ENCODE peak calls at places on chromosome 2, in seven cellular contexts. S is mesenchymal stem cell, Y is IMR-90, C is mesendoderm, M is H9, H is trophoblast cell, U is H1. B is an unnamed sample.
A peak's percentile ranks its signal among the peaks of the same experiment; 100 is the strongest.

GRCh38 chr2:96842600-96842999 is 1.2 kb downstream of the ANKRD23 start:
- DNase-seq in U (no peak), C (peak; percentile 54), S (no peak), H (peak; percentile 46), M (peak; percentile 23), Y (no peak), B (no peak)

GRCh38 chr2:196075196-196075595 is 6.6 kb upstream of the DNAH7 start:
- DNase-seq in Y (peak; percentile 38), H (no peak), S (no peak), C (no peak), U (no peak), M (no peak), B (no peak)

GRCh38 chr2:26224095-26224494 is 20.3 kb downstream of the HADHA start:
- DNase-seq in S (no peak), U (no peak), M (no peak), Y (no peak), H (no peak), C (no peak), B (no peak)

GRCh38 chr2:160156665-160157064 is 43.4 kb downstream of the ITGB6 start:
- DNase-seq in S (peak; percentile 72), H (no peak), C (no peak), M (no peak), U (no peak), Y (peak; percentile 83), B (no peak)

GRCh38 chr2:226378733-226379132 is 420.9 kb downstream of the IRS1 start:
- DNase-seq in S (peak; percentile 65), Y (peak; percentile 59), U (no peak), C (no peak), M (no peak), H (no peak), B (no peak)

GRCh38 chr2:144330951-144331651 is 188.8 kb downstream of the ZEB2 start:
- DNase-seq in C (peak; percentile 46), H (peak; percentile 38), Y (peak; percentile 18), M (no peak), U (no peak), S (peak; percentile 35), B (no peak)

GRCh38 chr2:45731146-45731545 is 79.7 kb downstream of the PRKCE start:
- DNase-seq in Y (peak; percentile 13), C (no peak), M (no peak), H (no peak), U (no peak), S (no peak), B (no peak)

GRCh38 chr2:1183300-1183699 is 230.0 kb upstream of the TPO start:
- DNase-seq in H (peak; percentile 14), M (no peak), U (no peak), Y (no peak), C (peak; percentile 26), S (no peak), B (no peak)

GRCh38 chr2:106105151-106105922 is 88.8 kb downstream of the UXS1 start:
- DNase-seq in C (no peak), U (no peak), S (no peak), M (no peak), H (no peak), Y (no peak), B (no peak)

GRCh38 chr2:69046221-69046662 is 33.3 kb downstream of the ANTXR1 start:
- DNase-seq in H (no peak), U (no peak), Y (peak; percentile 98), M (no peak), S (peak; percentile 86), C (peak; percentile 84), B (no peak)

GRCh38 chr2:55460562-55460961 is 40.9 kb upstream of the CCDC88A start:
- DNase-seq in M (no peak), Y (peak; percentile 32), C (no peak), U (no peak), S (peak; percentile 60), H (peak; percentile 19), B (no peak)

GRCh38 chr2:172672999-172673726 is 62.5 kb upstream of the RAPGEF4 start:
- DNase-seq in U (no peak), S (no peak), M (no peak), H (no peak), C (no peak), Y (no peak), B (no peak)

GRCh38 chr2:16175247-16175825 is 235.0 kb downstream of the MYCN start:
- DNase-seq in S (no peak), Y (no peak), H (no peak), C (no peak), M (no peak), U (no peak), B (no peak)

GRCh38 chr2:179538406-179538805 is 273.8 kb upstream of the SESTD1 start:
- DNase-seq in U (no peak), S (no peak), C (no peak), Y (peak; percentile 41), M (no peak), H (no peak), B (no peak)

GRCh38 chr2:65228249-65228750 is 669 bp downstream of the ACTR2 start:
- DNase-seq in M (no peak), S (peak; percentile 75), C (peak; percentile 66), U (no peak), Y (peak; percentile 39), H (peak; percentile 72), B (no peak)

GRCh38 chr2:238690673-238690965 is 157.3 kb upstream of the TWIST2 start:
- DNase-seq in U (no peak), S (no peak), C (no peak), H (peak; percentile 26), M (no peak), Y (no peak), B (no peak)

GRCh38 chr2:72841462-72842125 is 15.8 kb upstream of the EXOC6B start:
- DNase-seq in M (no peak), H (peak; percentile 92), C (no peak), U (no peak), Y (no peak), S (no peak), B (no peak)

GRCh38 chr2:12196495-12196894 is 450.1 kb downstream of the LPIN1 start:
- DNase-seq in C (no peak), U (no peak), S (no peak), H (no peak), Y (no peak), M (no peak), B (no peak)

GRCh38 chr2:17578466-17578928 is 38.0 kb downstream of the VSNL1 start:
- DNase-seq in M (peak; percentile 58), Y (no peak), H (no peak), U (no peak), C (peak; percentile 85), S (no peak), B (no peak)

GRCh38 chr2:198825534-198825933 is 632.2 kb downstream of the SATB2 start:
- DNase-seq in U (no peak), S (no peak), M (no peak), C (no peak), Y (no peak), H (no peak), B (no peak)

GRCh38 chr2:67797801-67798535 is 264.8 kb downstream of the C1D start:
- DNase-seq in Y (peak; percentile 66), H (no peak), M (no peak), U (no peak), S (peak; percentile 16), C (peak; percentile 35), B (no peak)

DNA sequence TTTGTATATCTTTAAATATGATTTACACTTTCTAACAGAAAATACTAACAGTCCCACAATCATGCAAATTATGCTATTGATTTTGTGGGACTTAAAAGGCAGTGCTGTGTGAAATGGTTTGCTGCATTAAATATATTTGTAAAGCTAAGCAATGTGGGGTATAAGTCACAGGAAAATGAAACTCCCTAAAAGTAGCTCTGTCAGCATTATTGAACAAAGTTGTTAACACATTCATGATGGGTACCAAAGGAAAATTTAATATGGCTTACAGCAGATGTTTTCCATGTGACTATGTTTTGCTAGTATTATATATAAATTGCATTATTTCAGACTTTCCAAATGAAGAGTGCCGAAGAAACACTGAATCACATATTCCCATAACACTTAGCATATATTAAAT is 1450.0 kb downstream of the LRP1B start:
- DNase-seq in U (no peak), S (no peak), H (no peak), M (no peak), C (no peak), Y (no peak), B (no peak)
- H3K79me1 ChIP-seq in U (no peaks in the 10 kb centered on the region), S (no peaks in the 10 kb centered on the region), H (no peaks in the 10 kb centered on the region), M (no peaks in the 10 kb centered on the region), C (no peaks in the 10 kb centered on the region), Y (no peaks in the 10 kb centered on the region), B (no peaks in the 10 kb centered on the region)

GRCh38 chr2:85730686-85731085 is 23.1 kb upstream of the ATOH8 start:
- DNase-seq in S (no peak), H (peak; percentile 98), Y (no peak), M (no peak), U (no peak), C (no peak), B (no peak)

GRCh38 chr2:85728342-85728741 is 25.4 kb upstream of the ATOH8 start:
- DNase-seq in U (no peak), M (no peak), Y (no peak), H (no peak), C (no peak), S (no peak), B (no peak)

GRCh38 chr2:85727798-85728197 is 26.0 kb upstream of the ATOH8 start:
- DNase-seq in M (no peak), H (no peak), Y (no peak), U (no peak), C (no peak), S (no peak), B (no peak)

GRCh38 chr2:85729825-85730510 is 23.8 kb upstream of the ATOH8 start:
- DNase-seq in M (no peak), U (no peak), Y (no peak), C (no peak), H (peak; percentile 81), S (no peak), B (no peak)

GRCh38 chr2:85728883-85729824 is 24.6 kb upstream of the ATOH8 start:
- DNase-seq in Y (peak; percentile 72), S (peak; percentile 82), M (peak; percentile 90), H (peak; percentile 95), C (peak; percentile 84), U (peak; percentile 95), B (peak; percentile 81)
- H3K79me1 ChIP-seq in Y (no peaks in the 10 kb centered on the region), S (no peaks in the 10 kb centered on the region), M (no peaks in the 10 kb centered on the region), H (no peaks in the 10 kb centered on the region), C (no peaks in the 10 kb centered on the region), U (no peaks in the 10 kb centered on the region), B (no peaks in the 10 kb centered on the region)

GRCh38 chr2:19250906-19251305 is 107.5 kb downstream of the OSR1 start:
- DNase-seq in Y (no peak), U (no peak), H (no peak), C (no peak), M (no peak), S (no peak), B (no peak)
- H3K79me1 ChIP-seq in Y (no peaks in the 10 kb centered on the region), U (no peaks in the 10 kb centered on the region), H (no peaks in the 10 kb centered on the region), C (no peaks in the 10 kb centered on the region), M (no peaks in the 10 kb centered on the region), S (no peaks in the 10 kb centered on the region), B (no peaks in the 10 kb centered on the region)

GRCh38 chr2:58291726-58292430 is 50.8 kb upstream of the FANCL start:
- DNase-seq in Y (no peak), S (no peak), U (no peak), H (no peak), M (no peak), C (no peak), B (no peak)

GRCh38 chr2:58283931-58284330 is 42.8 kb upstream of the FANCL start:
- DNase-seq in Y (no peak), C (no peak), U (no peak), M (no peak), S (no peak), H (no peak), B (no peak)

GRCh38 chr2:58293056-58293455 is 51.9 kb upstream of the FANCL start:
- DNase-seq in U (no peak), C (no peak), S (no peak), Y (no peak), M (no peak), H (peak; percentile 17), B (no peak)

GRCh38 chr2:58289029-58289428 is 47.9 kb upstream of the FANCL start:
- DNase-seq in S (no peak), C (peak; percentile 19), M (no peak), U (no peak), Y (peak; percentile 2), H (no peak), B (no peak)
- H3K79me1 ChIP-seq in S (no peaks in the 10 kb centered on the region), C (no peaks in the 10 kb centered on the region), M (no peaks in the 10 kb centered on the region), U (no peaks in the 10 kb centered on the region), Y (no peaks in the 10 kb centered on the region), H (no peaks in the 10 kb centered on the region), B (no peaks in the 10 kb centered on the region)